ENCODE peak calls at places on chromosomes 11 and 22, in eight cellular contexts. G is KBM-7, D is brain microvascular endothelial cell, L is hypothalamus, M is foreskin fibroblast, I is NCI-H748 treated with DMSO at 0.1 percent for 48 hours, K is bronchial epithelial cell, Y is fibroblast of mammary gland. X is an unnamed sample.
A peak's percentile ranks its signal among the peaks of the same experiment; 100 is the strongest.

GRCh38 chr22:46049726-46050450 is 72.9 kb upstream of the WNT7B start:
- DNase-seq in G (no peak), D (no peak), Y (no peak), M (no peak), L (no peak), I (no peak), K (peak; percentile 79), X (no peak)

GRCh38 chr11:105612766-105613165 is 2.9 kb downstream of the GRIA4 start:
- DNase-seq in M (no peak), G (no peak), L (no peak), Y (no peak), I (peak; percentile 33), K (no peak), D (no peak), X (no peak)

GRCh38 chr11:64566042-64566914 is 24.7 kb upstream of the SLC22A12 start:
- DNase-seq in K (peak; percentile 87), G (no peak), Y (peak; percentile 89), M (peak; percentile 63), D (peak; percentile 72), L (no peak), I (peak; percentile 15), X (peak; percentile 29)

GRCh38 chr11:115518983-115519382 is 14.8 kb upstream of the CADM1 start:
- DNase-seq in D (no peak), Y (no peak), K (no peak), L (no peak), G (no peak), I (no peak), M (no peak), X (no peak)

GRCh38 chr11:90243534-90243933 is 20.7 kb upstream of the CHORDC1 start:
- DNase-seq in M (no peak), I (peak; percentile 36), L (no peak), Y (no peak), K (peak; percentile 46), D (no peak), G (no peak), X (no peak)

GRCh38 chr22:19826619-19826950 is 28.1 kb downstream of the GNB1L start:
- DNase-seq in Y (no peak), K (no peak), M (no peak), I (no peak), L (no peak), D (no peak), G (no peak), X (no peak)

GRCh38 chr11:68266121-68266891 is 5.5 kb downstream of the C11orf24 start:
- DNase-seq in G (no peak), L (no peak), K (no peak), D (no peak), Y (no peak), I (no peak), M (no peak), X (no peak)

GRCh38 chr11:104653011-104653806 is 245.1 kb downstream of the CASP12 start:
- DNase-seq in M (no peak), D (peak; percentile 10), L (no peak), Y (peak; percentile 20), G (peak; percentile 69), K (no peak), I (no peak), X (no peak)

GRCh38 chr11:32905028-32905667 is 12.5 kb downstream of the QSER1 start:
- DNase-seq in D (no peak), G (no peak), K (no peak), Y (peak; percentile 17), I (no peak), L (no peak), M (peak; percentile 58), X (no peak)

GRCh38 chr11:64025205-64025604 is 10.5 kb upstream of the FLRT1 start:
- DNase-seq in L (no peak), I (no peak), M (no peak), K (no peak), G (no peak), D (no peak), Y (no peak), X (no peak)

GRCh38 chr11:13134886-13135285 is 125.8 kb downstream of the RASSF10 start:
- DNase-seq in K (no peak), G (no peak), I (no peak), M (no peak), Y (no peak), D (no peak), L (no peak), X (no peak)

GRCh38 chr22:42862045-42862734 is 5.1 kb upstream of the ARFGAP3 start:
- DNase-seq in I (no peak), M (peak; percentile 28), K (peak; percentile 79), D (peak; percentile 60), L (no peak), Y (peak; percentile 55), G (no peak), X (no peak)

GRCh38 chr11:122920579-122920978 is 38.0 kb downstream of the JHY start:
- DNase-seq in G (no peak), K (no peak), I (peak; percentile 65), D (no peak), Y (no peak), L (no peak), M (no peak), X (no peak)

GRCh38 chr11:129023968-129024676 is 81.5 kb upstream of the TP53AIP1 start:
- DNase-seq in K (peak; percentile 94), I (peak; percentile 45), M (peak; percentile 7), Y (no peak), D (peak; percentile 21), L (no peak), G (no peak), X (no peak)